ENCODE peak calls at places on chromosome 15, in eight cellular contexts. U is left ventricle myocardium inferior, Q is lung, B is esophagus squamous epithelium, R is aorta, Z is OCI-LY7, S is right cardiac atrium, L is adrenal gland. E is an unnamed sample.

GRCh38 chr15:85693277-85693676 is 101.4 kb downstream of the KLHL25 start:
- DNase-seq in U (no peak), Q (no peak), B (no peak), R (no peak), Z (peak; percentile 43), S (no peak), L (no peak), E (no peak)

GRCh38 chr15:84947947-84948830 is 33.5 kb upstream of the PDE8A start:
- DNase-seq in U (peak; percentile 36), Q (no peak), B (no peak), R (peak; percentile 80), Z (no peak), S (peak; percentile 62), L (peak; percentile 82), E (peak; percentile 50)

GRCh38 chr15:92098869-92099268 is 245.4 kb downstream of the SLCO3A1 start:
- DNase-seq in U (peak; percentile 41), Q (peak; percentile 43), B (no peak), R (no peak), Z (no peak), S (no peak), L (no peak), E (no peak)

GRCh38 chr15:89413877-89414276 is 79.3 kb upstream of the POLG start:
- DNase-seq in U (no peak), Q (no peak), B (no peak), R (no peak), Z (no peak), S (no peak), L (no peak), E (no peak)

GRCh38 chr15:101489236-101489632 is 273 bp downstream of the PCSK6 start:
- DNase-seq in U (peak; percentile 60), Q (no peak), B (no peak), R (no peak), Z (no peak), S (peak; percentile 53), L (peak; percentile 39), E (no peak)

GRCh38 chr15:52103217-52104207 is 9.1 kb downstream of the BCL2L10 start:
- DNase-seq in U (no peak), Q (peak; percentile 39), B (no peak), R (peak; percentile 74), Z (peak; percentile 31), S (peak; percentile 47), L (peak; percentile 93), E (peak; percentile 89)

GRCh38 chr15:81914734-81915234 is 131.0 kb downstream of the MEX3B start:
- DNase-seq in U (peak; percentile 63), Q (no peak), B (no peak), R (no peak), Z (no peak), S (peak; percentile 35), L (no peak), E (no peak)

GRCh38 chr15:68410466-68411200 is 21.3 kb downstream of the ITGA11 start:
- DNase-seq in U (no peak), Q (no peak), B (no peak), R (no peak), Z (no peak), S (no peak), L (no peak), E (peak; percentile 28)

GRCh38 chr15:101579766-101580165 is 72.4 kb downstream of the TM2D3 start:
- DNase-seq in U (no peak), Q (no peak), B (no peak), R (no peak), Z (no peak), S (no peak), L (no peak), E (no peak)

GRCh38 chr15:40439461-40440299 is 1.1 kb upstream of the BAHD1 start:
- DNase-seq in U (peak; percentile 42), Q (no peak), B (no peak), R (no peak), Z (peak; percentile 20), S (peak; percentile 41), L (peak; percentile 78), E (peak; percentile 74)

GRCh38 chr15:45855210-45855906 is 220.5 kb downstream of the SQOR start:
- DNase-seq in U (no peak), Q (peak; percentile 44), B (no peak), R (no peak), Z (no peak), S (no peak), L (no peak), E (no peak)

GRCh38 chr15:53059273-53060043 is 269.3 kb upstream of the ONECUT1 start:
- DNase-seq in U (no peak), Q (no peak), B (no peak), R (no peak), Z (no peak), S (no peak), L (no peak), E (no peak)

GRCh38 chr15:101058735-101059134 is 139.6 kb downstream of the LRRK1 start:
- DNase-seq in U (no peak), Q (no peak), B (no peak), R (no peak), Z (no peak), S (no peak), L (no peak), E (no peak)

GRCh38 chr15:45387379-45388007 is 9.1 kb upstream of the GATM start:
- DNase-seq in U (no peak), Q (no peak), B (no peak), R (no peak), Z (no peak), S (no peak), L (no peak), E (no peak)

GRCh38 chr15:90231028-90232017 is 2.4 kb downstream of the CIB1 start:
- DNase-seq in U (no peak), Q (peak; percentile 51), B (peak; percentile 20), R (peak; percentile 68), Z (peak; percentile 83), S (no peak), L (peak; percentile 79), E (no peak)

GRCh38 chr15:40055576-40056293 is 16.8 kb upstream of the SRP14 start:
- DNase-seq in U (peak; percentile 80), Q (no peak), B (no peak), R (no peak), Z (no peak), S (no peak), L (no peak), E (no peak)

GRCh38 chr15:29815000-29815704 is 7.1 kb downstream of the TJP1 start:
- DNase-seq in U (no peak), Q (no peak), B (no peak), R (no peak), Z (no peak), S (no peak), L (peak; percentile 31), E (no peak)

GRCh38 chr15:83848315-83849050 is 194.6 kb downstream of the ADAMTSL3 start:
- DNase-seq in U (no peak), Q (no peak), B (no peak), R (no peak), Z (no peak), S (no peak), L (no peak), E (no peak)

GRCh38 chr15:33156021-33156420 is 38.5 kb downstream of the FMN1 start:
- DNase-seq in U (no peak), Q (no peak), B (no peak), R (no peak), Z (no peak), S (no peak), L (no peak), E (no peak)

GRCh38 chr15:48466825-48467224 is 135.6 kb downstream of the DUT start:
- DNase-seq in U (no peak), Q (no peak), B (no peak), R (no peak), Z (no peak), S (no peak), L (no peak), E (no peak)

GRCh38 chr15:99863527-99864198 is 130.4 kb upstream of the LYSMD4 start:
- DNase-seq in U (no peak), Q (no peak), B (no peak), R (no peak), Z (no peak), S (no peak), L (no peak), E (no peak)

GRCh38 chr15:34049096-34049495 is 10.1 kb upstream of the AVEN start:
- DNase-seq in U (no peak), Q (no peak), B (no peak), R (no peak), Z (no peak), S (no peak), L (no peak), E (no peak)

GRCh38 chr15:82100116-82100795 is 54.4 kb upstream of the MEX3B start:
- DNase-seq in U (no peak), Q (no peak), B (no peak), R (no peak), Z (no peak), S (no peak), L (no peak), E (no peak)

GRCh38 chr15:40511093-40511471 is 40.3 kb downstream of the CHST14 start:
- DNase-seq in U (no peak), Q (no peak), B (no peak), R (no peak), Z (peak; percentile 9), S (no peak), L (peak; percentile 5), E (no peak)

GRCh38 chr15:49645937-49646336 is 25.1 kb downstream of the DTWD1 start:
- DNase-seq in U (no peak), Q (no peak), B (no peak), R (peak; percentile 51), Z (no peak), S (peak; percentile 18), L (peak; percentile 82), E (peak; percentile 65)

GRCh38 chr15:76190767-76191538 is 120.3 kb downstream of the ETFA start:
- DNase-seq in U (peak; percentile 82), Q (peak; percentile 79), B (no peak), R (peak; percentile 83), Z (peak; percentile 78), S (peak; percentile 80), L (peak; percentile 88), E (peak; percentile 68)
- H3K27ac ChIP-seq in U (no peak overlapping the region), Q (no peak overlapping the region), B (no peak overlapping the region), R (no peak overlapping the region), Z (no peak overlapping the region), S (no peak overlapping the region), L (no peak overlapping the region), E (no peak overlapping the region)

GRCh38 chr15:57686657-57687056 is 19.9 kb upstream of the POLR2M start:
- DNase-seq in U (no peak), Q (no peak), B (no peak), R (no peak), Z (no peak), S (no peak), L (no peak), E (no peak)
- H3K4me1 ChIP-seq in U (peaks cover 71% of the 10 kb centered on the region), Q (no peaks in the 10 kb centered on the region), B (no peaks in the 10 kb centered on the region), R (peaks cover 9% of the 10 kb centered on the region), Z (no peaks in the 10 kb centered on the region), S (peaks cover 7% of the 10 kb centered on the region), L (peaks cover 18% of the 10 kb centered on the region), E (peaks cover 14% of the 10 kb centered on the region)

DNA sequence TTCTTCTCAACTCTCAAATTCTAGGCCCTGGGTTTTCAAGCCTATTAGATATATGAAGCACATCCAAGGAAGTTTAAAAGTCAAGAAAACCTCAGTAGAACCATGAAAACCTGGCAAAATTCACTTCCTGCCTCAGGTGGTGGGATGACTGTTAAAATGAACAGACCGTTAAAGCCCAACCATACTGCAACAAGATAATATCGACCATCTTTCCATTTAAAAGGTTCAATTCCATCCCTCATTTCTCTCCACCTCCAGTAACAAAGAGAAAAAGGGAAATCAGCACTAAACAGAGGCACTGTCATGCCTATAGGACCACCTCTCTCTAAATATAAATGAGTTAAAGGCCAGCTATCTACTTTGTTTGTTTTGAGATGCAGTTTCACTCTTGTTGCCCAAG is 31.2 kb downstream of the EDC3 start:
- DNase-seq in U (no peak), Q (no peak), B (no peak), R (no peak), Z (no peak), S (no peak), L (no peak), E (no peak)
- H3K27ac ChIP-seq in U (peak overlapping the region; percentile 81), Q (no peak overlapping the region), B (peak overlapping the region; percentile 72), R (no peak overlapping the region), Z (no peak overlapping the region), S (no peak overlapping the region), L (peak overlapping the region; percentile 72), E (peak overlapping the region; percentile 3)

GRCh38 chr15:64604319-64604718 is 143.9 kb downstream of the ZNF609 start:
- DNase-seq in U (no peak), Q (no peak), B (no peak), R (no peak), Z (no peak), S (no peak), L (no peak), E (no peak)
- H3K4me1 ChIP-seq in U (peaks cover 14% of the 10 kb centered on the region), Q (peaks cover 3% of the 10 kb centered on the region), B (peaks cover 5% of the 10 kb centered on the region), R (peaks cover 2% of the 10 kb centered on the region), Z (peaks cover 7% of the 10 kb centered on the region), S (peaks cover 1% of the 10 kb centered on the region), L (peaks cover 16% of the 10 kb centered on the region), E (peaks cover 6% of the 10 kb centered on the region)

E was measured in tibial artery.